ENCODE peak calls at places on chromosomes 3 and 15, in six cellular contexts. One of them, this sample, is unnamed.

GRCh38 chr15:90219421-90220141 is 14.2 kb downstream of the CIB1 start:
- DNase-seq in globus pallidus: no peak
- DNase-seq in GM03348: peak
- DNase-seq in endothelial cell: peak
- DNase-seq in AG04449: no peak
- DNase-seq in mucosa of descending colon: peak
- DNase-seq in this sample: no peak

GRCh38 chr3:129975332-129976090 is 991 bp downstream of the TRH start:
- DNase-seq in GM03348: no peak
- DNase-seq in globus pallidus: no peak
- DNase-seq in AG04449: no peak
- DNase-seq in endothelial cell: peak
- DNase-seq in mucosa of descending colon: no peak
- DNase-seq in this sample: no peak

GRCh38 chr3:191634902-191635301 is 173.9 kb downstream of the PYDC2 start:
- DNase-seq in GM03348: no peak
- DNase-seq in globus pallidus: no peak
- DNase-seq in mucosa of descending colon: no peak
- DNase-seq in endothelial cell: no peak
- DNase-seq in AG04449: no peak
- DNase-seq in this sample: no peak

GRCh38 chr15:83170474-83171165 is 37.0 kb downstream of the HDGFL3 start:
- DNase-seq in endothelial cell: no peak
- DNase-seq in GM03348: no peak
- DNase-seq in globus pallidus: no peak
- DNase-seq in mucosa of descending colon: no peak
- DNase-seq in AG04449: no peak
- DNase-seq in this sample: peak

GRCh38 chr3:32026583-32026982 is 45.0 kb downstream of the ZNF860 start:
- DNase-seq in AG04449: no peak
- DNase-seq in GM03348: no peak
- DNase-seq in globus pallidus: no peak
- DNase-seq in mucosa of descending colon: no peak
- DNase-seq in endothelial cell: no peak
- DNase-seq in this sample: no peak

GRCh38 chr15:69016021-69016595 is 1.6 kb downstream of the NOX5 start:
- DNase-seq in AG04449: no peak
- DNase-seq in GM03348: peak
- DNase-seq in globus pallidus: no peak
- DNase-seq in mucosa of descending colon: no peak
- DNase-seq in endothelial cell: no peak
- DNase-seq in this sample: no peak

GRCh38 chr3:151925419-151925818 is 52.0 kb downstream of the SUCNR1 start:
- DNase-seq in mucosa of descending colon: no peak
- DNase-seq in GM03348: no peak
- DNase-seq in AG04449: no peak
- DNase-seq in globus pallidus: no peak
- DNase-seq in endothelial cell: no peak
- DNase-seq in this sample: no peak

GRCh38 chr3:46733026-46733800 is 15.5 kb upstream of the PRSS50 start:
- DNase-seq in AG04449: no peak
- DNase-seq in mucosa of descending colon: no peak
- DNase-seq in endothelial cell: no peak
- DNase-seq in globus pallidus: no peak
- DNase-seq in GM03348: no peak
- DNase-seq in this sample: no peak

GRCh38 chr15:96329403-96329981 is 1.0 kb upstream of the NR2F2 start:
- DNase-seq in GM03348: no peak
- DNase-seq in endothelial cell: no peak
- DNase-seq in globus pallidus: no peak
- DNase-seq in mucosa of descending colon: no peak
- DNase-seq in AG04449: no peak
- DNase-seq in this sample: no peak

GRCh38 chr3:147655236-147655635 is 246.1 kb downstream of the ZIC1 start:
- DNase-seq in GM03348: peak
- DNase-seq in endothelial cell: no peak
- DNase-seq in AG04449: peak
- DNase-seq in globus pallidus: no peak
- DNase-seq in mucosa of descending colon: no peak
- DNase-seq in this sample: no peak

GRCh38 chr3:148598619-148599018 is 99.1 kb upstream of the AGTR1 start:
- DNase-seq in GM03348: no peak
- DNase-seq in AG04449: no peak
- DNase-seq in globus pallidus: no peak
- DNase-seq in endothelial cell: no peak
- DNase-seq in mucosa of descending colon: no peak
- DNase-seq in this sample: no peak

GRCh38 chr3:36380171-36381031 is at the start of gene STAC:
- DNase-seq in GM03348: peak
- DNase-seq in mucosa of descending colon: peak
- DNase-seq in endothelial cell: peak
- DNase-seq in globus pallidus: no peak
- DNase-seq in AG04449: no peak
- DNase-seq in this sample: no peak

GRCh38 chr3:152270145-152270870 is 1.6 kb downstream of the MBNL1 start:
- DNase-seq in endothelial cell: no peak
- DNase-seq in globus pallidus: no peak
- DNase-seq in GM03348: no peak
- DNase-seq in AG04449: no peak
- DNase-seq in mucosa of descending colon: no peak
- DNase-seq in this sample: no peak

GRCh38 chr15:41043276-41043675 is 72.8 kb downstream of the INO80 start:
- DNase-seq in AG04449: peak
- DNase-seq in endothelial cell: no peak
- DNase-seq in GM03348: peak
- DNase-seq in mucosa of descending colon: no peak
- DNase-seq in globus pallidus: no peak
- DNase-seq in this sample: peak

GRCh38 chr3:114154321-114154821 is 24.5 kb downstream of the DRD3 start:
- DNase-seq in GM03348: no peak
- DNase-seq in endothelial cell: no peak
- DNase-seq in globus pallidus: no peak
- DNase-seq in mucosa of descending colon: no peak
- DNase-seq in AG04449: no peak
- DNase-seq in this sample: no peak